ENCODE peak calls at places on chromosomes 11 and 22, in eight cellular contexts. W is breast epithelium, B is HCT116, L is transverse colon, S is sigmoid colon, R is spleen, D is GM12891, Y is endothelial cell of umbilical vein. T is an unnamed sample.

GRCh38 chr11:5712507-5712906 is 22.9 kb downstream of the TRIM22 start:
- DNase-seq in R (no peak), Y (peak; percentile 28), S (no peak), L (no peak), D (no peak), B (peak; percentile 7), W (no peak), T (no peak)

GRCh38 chr11:112826788-112827187 is 134.4 kb upstream of the NCAM1 start:
- DNase-seq in S (no peak), D (no peak), W (no peak), L (no peak), Y (no peak), B (no peak), R (no peak), T (no peak)

GRCh38 chr11:37657645-37658044 is 1059.6 kb upstream of the RAG2 start:
- DNase-seq in L (no peak), B (no peak), W (no peak), Y (peak; percentile 45), S (no peak), R (no peak), D (no peak), T (peak; percentile 3)

GRCh38 chr22:40469181-40469580 is 98.8 kb downstream of the SGSM3 start:
- DNase-seq in Y (no peak), B (no peak), R (no peak), D (no peak), S (no peak), W (no peak), L (no peak), T (no peak)

GRCh38 chr11:44333271-44334218 is 23.6 kb upstream of the ALX4 start:
- DNase-seq in W (no peak), R (no peak), B (peak; percentile 8), D (no peak), S (no peak), Y (no peak), L (no peak), T (no peak)

GRCh38 chr11:64121637-64122410 is 44.1 kb downstream of the MACROD1 start:
- DNase-seq in Y (no peak), B (no peak), D (no peak), L (no peak), R (no peak), W (no peak), S (no peak), T (no peak)

GRCh38 chr22:36104435-36104834 is 56.1 kb downstream of the APOL3 start:
- DNase-seq in D (no peak), Y (no peak), L (no peak), R (no peak), W (no peak), S (peak; percentile 27), B (no peak), T (no peak)

GRCh38 chr11:63931045-63931444 is 7.8 kb upstream of the NAA40 start:
- DNase-seq in Y (no peak), W (no peak), L (no peak), B (no peak), D (no peak), S (no peak), R (no peak), T (no peak)

GRCh38 chr22:30871391-30872281 is 96.9 kb downstream of the MORC2 start:
- DNase-seq in W (peak; percentile 36), S (peak; percentile 40), B (no peak), L (peak; percentile 3), Y (no peak), R (peak; percentile 66), D (no peak), T (no peak)

GRCh38 chr11:72038491-72038890 is 39.8 kb downstream of the IL18BP start:
- DNase-seq in D (no peak), Y (no peak), S (peak; percentile 94), L (peak; percentile 61), R (no peak), W (peak; percentile 65), B (no peak), T (no peak)

GRCh38 chr11:99197477-99197876 is 176.7 kb downstream of the CNTN5 start:
- DNase-seq in W (no peak), S (no peak), L (no peak), D (no peak), R (no peak), Y (no peak), B (no peak), T (no peak)

GRCh38 chr11:28417601-28418323 is 309.6 kb downstream of the METTL15 start:
- DNase-seq in L (no peak), S (no peak), Y (peak; percentile 56), R (no peak), W (no peak), D (no peak), B (no peak), T (no peak)

GRCh38 chr11:7251487-7251835 is 243 bp upstream of the SYT9 start:
- DNase-seq in L (no peak), Y (peak; percentile 2), R (no peak), W (no peak), S (no peak), D (no peak), B (no peak), T (no peak)

GRCh38 chr22:34324763-34325162 is 404.5 kb upstream of the LARGE1 start:
- DNase-seq in Y (no peak), B (no peak), R (no peak), D (no peak), L (no peak), S (no peak), W (no peak), T (no peak)

GRCh38 chr22:38735465-38736256 is 20.1 kb downstream of the SUN2 start:
- DNase-seq in B (no peak), R (peak; percentile 74), D (no peak), S (no peak), L (no peak), Y (no peak), W (no peak), T (no peak)
- TF ChIP-seq POLR2AphosphoS5 in B (peak; percentile 10), R (peak; percentile 83), D (peak; percentile 68), S (no peak), L (no peak), Y (no peak), W (no peak), T (peak; percentile 5)

DNA sequence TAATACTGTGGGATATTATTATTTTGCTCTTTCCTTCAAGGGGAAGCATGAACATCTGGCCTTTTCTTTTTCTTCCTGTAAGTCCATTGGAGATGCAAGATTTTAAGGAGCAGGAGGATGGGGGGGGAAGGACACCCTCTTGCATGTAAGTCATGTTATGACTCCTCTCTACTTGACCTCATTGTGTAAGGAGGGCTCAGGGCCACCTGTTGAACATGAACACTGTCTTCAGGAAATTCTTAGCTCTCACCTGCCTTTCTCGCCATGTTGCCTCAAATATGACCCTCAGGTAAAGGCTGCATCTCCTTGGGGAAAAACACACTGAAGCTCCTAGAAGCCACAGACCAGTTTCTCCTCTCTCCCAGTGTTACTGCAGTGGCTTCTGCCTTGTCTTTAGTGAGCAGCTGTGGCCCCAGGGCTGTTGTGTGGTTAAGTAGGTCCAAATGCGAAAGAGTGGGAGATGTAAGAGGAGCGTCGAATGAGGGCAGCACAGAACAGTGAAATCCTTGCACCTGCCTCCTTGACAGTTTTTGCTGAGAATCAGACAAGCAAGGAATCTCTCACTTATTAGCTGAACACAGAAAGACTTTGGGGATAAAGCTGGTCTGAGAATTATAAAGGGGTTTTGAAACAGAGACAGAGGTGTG is 1.3 kb upstream of the RAG1 start:
- DNase-seq in W (no peak), L (no peak), R (no peak), B (no peak), Y (no peak), D (no peak), S (no peak), T (no peak)
- TF ChIP-seq POLR2AphosphoS5 in W (no peak), L (no peak), R (no peak), B (no peak), Y (no peak), D (no peak), S (no peak), T (no peak)

DNA sequence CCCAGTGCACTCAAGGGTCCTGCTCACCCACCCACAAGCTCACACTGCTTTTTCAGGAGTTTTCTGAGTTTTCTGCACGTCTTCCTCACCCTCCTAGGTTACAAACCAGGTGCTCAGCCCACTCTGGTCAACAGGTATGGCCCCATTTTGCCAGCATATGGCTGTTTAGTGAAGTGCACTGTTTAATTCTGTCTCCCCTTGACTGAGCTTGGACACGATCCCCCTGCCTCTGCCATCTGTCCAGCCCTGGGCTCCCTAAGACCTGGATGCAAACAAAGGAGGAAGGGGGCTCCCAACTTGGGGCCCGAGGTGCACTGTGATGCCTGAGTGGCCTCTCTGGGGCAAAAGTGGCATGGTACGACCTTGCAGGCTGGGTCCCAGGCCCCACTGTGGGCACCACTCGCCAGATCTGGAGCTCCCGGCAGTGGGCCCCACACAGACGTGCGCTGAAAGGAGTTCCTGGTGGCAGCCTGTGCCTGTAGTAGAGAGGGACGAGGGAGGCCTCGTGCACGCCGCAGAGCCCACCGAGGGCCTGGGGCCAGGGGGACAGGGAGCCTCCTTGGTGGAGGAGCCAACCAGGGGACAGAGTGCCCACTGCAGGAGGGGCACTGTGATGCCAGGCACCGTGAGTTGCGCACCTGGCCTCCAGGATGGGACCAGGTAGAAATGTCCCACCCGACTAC is 37.3 kb upstream of the COMT start:
- DNase-seq in S (no peak), W (no peak), L (no peak), R (no peak), B (no peak), Y (no peak), D (no peak), T (no peak)
- TF ChIP-seq POLR2AphosphoS5 in S (no peak), W (no peak), L (no peak), R (no peak), B (no peak), Y (no peak), D (no peak), T (no peak)

DNA sequence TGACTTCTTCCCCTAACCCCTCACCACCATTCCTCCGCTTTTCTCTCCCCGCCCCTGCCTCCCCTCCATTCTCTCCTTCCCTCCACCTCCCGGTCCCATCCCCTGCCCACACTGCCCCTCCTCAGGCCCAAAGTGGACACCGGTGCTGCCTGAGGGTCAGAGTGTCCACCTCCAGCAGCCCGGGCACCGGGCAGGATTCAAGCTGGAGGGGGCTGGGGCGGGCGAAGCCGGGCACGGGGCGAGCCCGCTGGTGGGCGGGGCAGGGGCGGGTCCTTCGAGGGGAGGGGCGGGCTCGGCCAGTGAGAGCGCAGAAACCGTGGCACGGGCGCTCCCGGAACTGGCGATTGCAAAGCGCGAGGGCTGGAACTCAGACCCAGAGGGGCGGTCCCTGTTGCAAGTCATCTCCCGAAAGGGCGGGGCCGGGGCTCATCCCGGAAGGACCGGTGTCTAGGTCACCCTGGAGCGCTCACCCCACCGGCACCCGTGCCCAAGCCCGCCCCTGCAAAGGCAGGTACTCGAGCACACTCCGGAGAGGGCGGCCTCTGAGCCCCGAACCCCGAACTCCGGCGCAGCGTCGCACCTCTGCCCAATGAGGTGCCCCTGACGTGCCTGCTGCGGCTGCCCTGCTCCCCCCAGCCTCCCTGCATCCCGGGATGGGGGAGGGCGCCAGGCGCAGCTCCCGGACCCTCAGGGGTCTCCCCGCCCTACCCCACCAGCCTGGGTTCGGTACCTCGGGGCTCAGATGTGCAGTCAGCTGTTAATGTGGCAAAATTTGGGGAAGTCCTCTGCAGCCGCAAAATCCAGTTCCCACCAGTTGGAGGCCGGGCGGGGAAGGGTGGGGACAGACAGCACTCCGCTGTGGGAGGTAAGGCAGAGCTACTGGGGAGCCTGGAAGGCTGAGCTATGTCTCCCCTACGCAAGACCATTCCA is 16.5 kb upstream of the CDKN1C start:
- DNase-seq in Y (peak; percentile 72), D (peak; percentile 99), R (peak; percentile 99), B (peak; percentile 74), W (peak; percentile 97), L (peak; percentile 99), S (peak; percentile 99), T (no peak)
- TF ChIP-seq POLR2AphosphoS5 in Y (no peak), D (no peak), R (peak; percentile 89), B (peak; percentile 70), W (peak; percentile 36), L (peak; percentile 95), S (peak; percentile 58), T (no peak)

GRCh38 chr11:65978391-65979238 is 17.1 kb downstream of the SART1 start:
- DNase-seq in W (no peak), Y (no peak), S (no peak), L (no peak), R (no peak), B (no peak), D (no peak), T (no peak)
- TF ChIP-seq POLR2AphosphoS5 in W (no peak), Y (no peak), S (no peak), L (no peak), R (peak; percentile 29), B (no peak), D (no peak), T (no peak)